ENCODE peak calls at places on chromosomes 6 and 20, in six cellular contexts. One of them, this sample, is unnamed.

GRCh38 chr20:41058007-41058673 is 29.5 kb downstream of the TOP1 start:
- DNase-seq in prostate gland: no peak
- DNase-seq in IMR-90: peak
- DNase-seq in adrenal gland: no peak
- DNase-seq in breast epithelium: no peak
- DNase-seq in lower leg skin: no peak
- DNase-seq in this sample: peak

GRCh38 chr20:20095114-20095872 is 43.0 kb downstream of the CFAP61 start:
- DNase-seq in IMR-90: no peak
- DNase-seq in breast epithelium: no peak
- DNase-seq in lower leg skin: no peak
- DNase-seq in prostate gland: no peak
- DNase-seq in adrenal gland: no peak
- DNase-seq in this sample: no peak

GRCh38 chr20:34064286-34064685 is 47.8 kb downstream of the EIF2S2 start:
- DNase-seq in adrenal gland: no peak
- DNase-seq in breast epithelium: no peak
- DNase-seq in prostate gland: no peak
- DNase-seq in lower leg skin: no peak
- DNase-seq in IMR-90: no peak
- DNase-seq in this sample: no peak

GRCh38 chr6:10528170-10528981 is 7.2 kb downstream of the GCNT2 start:
- DNase-seq in IMR-90: peak
- DNase-seq in lower leg skin: peak
- DNase-seq in breast epithelium: no peak
- DNase-seq in prostate gland: peak
- DNase-seq in adrenal gland: no peak
- DNase-seq in this sample: peak

GRCh38 chr6:23176883-23177282 is 607.5 kb downstream of the HDGFL1 start:
- DNase-seq in adrenal gland: no peak
- DNase-seq in IMR-90: no peak
- DNase-seq in breast epithelium: no peak
- DNase-seq in lower leg skin: no peak
- DNase-seq in prostate gland: no peak
- DNase-seq in this sample: no peak

GRCh38 chr6:1820165-1820564 is 210.4 kb downstream of the FOXC1 start:
- DNase-seq in breast epithelium: no peak
- DNase-seq in lower leg skin: no peak
- DNase-seq in IMR-90: peak
- DNase-seq in adrenal gland: no peak
- DNase-seq in prostate gland: no peak
- DNase-seq in this sample: no peak

GRCh38 chr20:37945034-37945660 is 42.2 kb downstream of the VSTM2L start:
- DNase-seq in IMR-90: no peak
- DNase-seq in prostate gland: no peak
- DNase-seq in lower leg skin: peak
- DNase-seq in breast epithelium: no peak
- DNase-seq in adrenal gland: no peak
- DNase-seq in this sample: peak

GRCh38 chr6:143531720-143532504 is 20.4 kb upstream of the FUCA2 start:
- DNase-seq in breast epithelium: no peak
- DNase-seq in IMR-90: no peak
- DNase-seq in lower leg skin: no peak
- DNase-seq in prostate gland: no peak
- DNase-seq in adrenal gland: no peak
- DNase-seq in this sample: no peak

GRCh38 chr6:12182676-12183075 is 107.5 kb upstream of the EDN1 start:
- DNase-seq in IMR-90: peak
- DNase-seq in breast epithelium: no peak
- DNase-seq in lower leg skin: no peak
- DNase-seq in adrenal gland: no peak
- DNase-seq in prostate gland: no peak
- DNase-seq in this sample: no peak

GRCh38 chr6:42177514-42178364 is 4.6 kb downstream of the GUCA1A start:
- DNase-seq in IMR-90: no peak
- DNase-seq in breast epithelium: no peak
- DNase-seq in adrenal gland: no peak
- DNase-seq in lower leg skin: no peak
- DNase-seq in prostate gland: no peak
- DNase-seq in this sample: no peak

GRCh38 chr6:16762265-16762546 is 946 bp upstream of the ATXN1 start:
- DNase-seq in breast epithelium: no peak
- DNase-seq in adrenal gland: no peak
- DNase-seq in IMR-90: no peak
- DNase-seq in prostate gland: no peak
- DNase-seq in lower leg skin: no peak
- DNase-seq in this sample: no peak

GRCh38 chr6:168083142-168083885 is 4.3 kb upstream of the FRMD1 start:
- DNase-seq in lower leg skin: no peak
- DNase-seq in IMR-90: no peak
- DNase-seq in prostate gland: no peak
- DNase-seq in adrenal gland: no peak
- DNase-seq in breast epithelium: no peak
- DNase-seq in this sample: no peak

GRCh38 chr6:166025149-166025898 is 142.3 kb downstream of the TBXT start:
- DNase-seq in lower leg skin: no peak
- DNase-seq in adrenal gland: no peak
- DNase-seq in breast epithelium: no peak
- DNase-seq in IMR-90: peak
- DNase-seq in prostate gland: no peak
- DNase-seq in this sample: no peak

GRCh38 chr6:1593286-1593957 is 16.3 kb upstream of the FOXC1 start:
- DNase-seq in lower leg skin: peak
- DNase-seq in prostate gland: no peak
- DNase-seq in breast epithelium: peak
- DNase-seq in IMR-90: no peak
- DNase-seq in adrenal gland: no peak
- DNase-seq in this sample: no peak

GRCh38 chr6:33716379-33716778 is 4.9 kb upstream of the UQCC2 start:
- DNase-seq in lower leg skin: no peak
- DNase-seq in prostate gland: no peak
- DNase-seq in adrenal gland: no peak
- DNase-seq in breast epithelium: no peak
- DNase-seq in IMR-90: no peak
- DNase-seq in this sample: no peak

GRCh38 chr6:9581155-9581554 is 833.7 kb downstream of the TFAP2A start:
- DNase-seq in adrenal gland: no peak
- DNase-seq in breast epithelium: no peak
- DNase-seq in prostate gland: no peak
- DNase-seq in lower leg skin: no peak
- DNase-seq in IMR-90: no peak
- DNase-seq in this sample: no peak

GRCh38 chr6:122609881-122610689 is at the start of gene PKIB:
- DNase-seq in lower leg skin: peak
- DNase-seq in adrenal gland: peak
- DNase-seq in breast epithelium: peak
- DNase-seq in prostate gland: peak
- DNase-seq in IMR-90: peak
- DNase-seq in this sample: peak

GRCh38 chr6:89483111-89483720 is 50.3 kb downstream of the ANKRD6 start:
- DNase-seq in IMR-90: no peak
- DNase-seq in adrenal gland: peak
- DNase-seq in prostate gland: no peak
- DNase-seq in lower leg skin: no peak
- DNase-seq in breast epithelium: no peak
- DNase-seq in this sample: no peak

GRCh38 chr6:107668826-107669474 is 155.2 kb downstream of the SCML4 start:
- DNase-seq in IMR-90: no peak
- DNase-seq in lower leg skin: no peak
- DNase-seq in breast epithelium: no peak
- DNase-seq in adrenal gland: no peak
- DNase-seq in prostate gland: no peak
- DNase-seq in this sample: no peak

GRCh38 chr6:12760911-12761310 is 44.3 kb downstream of the PHACTR1 start:
- DNase-seq in adrenal gland: no peak
- DNase-seq in prostate gland: no peak
- DNase-seq in IMR-90: no peak
- DNase-seq in breast epithelium: no peak
- DNase-seq in lower leg skin: no peak
- DNase-seq in this sample: no peak

GRCh38 chr6:158416841-158417759 is 104.8 kb downstream of the TULP4 start:
- DNase-seq in adrenal gland: no peak
- DNase-seq in IMR-90: peak
- DNase-seq in prostate gland: no peak
- DNase-seq in lower leg skin: no peak
- DNase-seq in breast epithelium: no peak
- DNase-seq in this sample: no peak

GRCh38 chr6:32970413-32971244 is 2.2 kb downstream of the BRD2 start:
- DNase-seq in lower leg skin: peak
- DNase-seq in prostate gland: peak
- DNase-seq in IMR-90: peak
- DNase-seq in breast epithelium: peak
- DNase-seq in adrenal gland: peak
- DNase-seq in this sample: peak

GRCh38 chr6:87789198-87789899 is 87.3 kb upstream of the AKIRIN2 start:
- DNase-seq in adrenal gland: peak
- DNase-seq in lower leg skin: no peak
- DNase-seq in breast epithelium: peak
- DNase-seq in prostate gland: no peak
- DNase-seq in IMR-90: peak
- DNase-seq in this sample: peak

GRCh38 chr6:24060982-24061754 is 64.8 kb upstream of the NRSN1 start:
- DNase-seq in lower leg skin: no peak
- DNase-seq in IMR-90: no peak
- DNase-seq in breast epithelium: no peak
- DNase-seq in adrenal gland: no peak
- DNase-seq in prostate gland: no peak
- DNase-seq in this sample: no peak

DNA sequence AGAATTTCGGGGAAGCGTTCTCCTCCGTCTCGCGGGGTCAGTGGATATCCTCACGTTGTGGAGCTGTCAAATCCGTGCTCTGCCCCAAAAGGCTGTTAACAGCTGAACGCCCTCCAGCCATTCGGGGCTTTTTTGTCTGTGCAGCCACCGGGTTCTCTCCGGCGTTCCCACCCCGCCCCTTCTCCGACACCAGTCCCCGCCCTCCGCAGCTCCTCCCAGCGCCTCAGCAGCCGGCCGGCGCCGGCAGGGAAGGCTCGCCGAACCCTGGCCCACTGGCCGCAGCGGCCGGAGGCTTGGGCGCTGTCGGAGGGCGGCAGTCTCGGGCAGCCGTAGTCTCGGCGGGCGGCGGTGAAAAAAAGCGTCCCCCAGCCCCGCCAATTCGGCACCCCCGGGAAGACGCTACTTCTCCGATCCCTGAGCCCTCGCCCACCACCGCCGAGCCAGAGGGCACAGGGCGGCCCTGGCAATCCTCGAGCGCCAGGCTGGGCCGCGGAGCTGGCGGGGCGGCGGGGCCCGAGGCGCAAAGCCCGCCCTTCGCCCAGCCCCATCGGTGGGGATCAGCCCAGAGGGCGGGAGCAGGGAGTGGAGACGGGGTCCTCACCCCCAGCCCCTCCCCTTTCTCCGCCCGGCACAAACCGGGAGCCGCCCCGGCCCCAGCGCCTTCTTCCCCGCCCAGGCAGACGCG is at the start of gene SESN1:
- DNase-seq in lower leg skin: peak
- DNase-seq in adrenal gland: peak
- DNase-seq in breast epithelium: peak
- DNase-seq in IMR-90: peak
- DNase-seq in prostate gland: peak
- DNase-seq in this sample: peak
- TF ChIP-seq POLR2A in lower leg skin: no peak
- TF ChIP-seq POLR2A in adrenal gland: peak
- TF ChIP-seq POLR2A in breast epithelium: peak
- TF ChIP-seq POLR2A in IMR-90: peak
- TF ChIP-seq POLR2A in prostate gland: peak
- TF ChIP-seq POLR2A in this sample: no peak

DNA sequence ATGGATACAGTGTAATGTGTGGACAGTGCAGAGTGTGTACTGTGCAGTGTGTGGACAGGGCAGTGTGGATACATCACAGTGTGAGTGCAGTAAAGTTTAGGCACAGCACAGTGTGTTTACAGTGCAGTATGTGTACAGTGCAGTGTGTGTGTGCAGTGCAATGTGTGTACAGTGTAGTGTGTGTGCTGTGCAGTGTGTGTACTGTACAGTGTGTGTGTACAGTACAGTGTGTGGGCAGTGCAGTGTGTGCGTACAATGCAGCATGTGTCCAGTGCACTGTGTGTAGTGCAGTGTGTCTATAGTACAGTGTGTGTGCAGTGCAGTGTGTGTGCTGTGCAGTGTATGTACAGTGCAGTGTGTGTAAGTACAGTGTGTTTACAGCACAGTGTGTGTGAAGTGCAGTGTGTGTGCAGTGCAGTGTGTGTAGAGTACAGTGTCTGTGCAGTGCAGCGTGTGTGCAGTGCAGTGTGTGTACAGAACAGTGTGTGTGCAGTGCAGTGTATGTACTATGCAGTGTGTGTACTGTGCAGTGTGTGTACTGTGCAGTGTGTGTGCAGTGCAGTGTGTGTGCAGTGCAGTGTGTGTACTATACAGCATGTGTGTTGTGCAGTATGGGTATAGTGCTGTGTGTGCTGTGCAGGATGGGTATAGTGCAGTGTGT is 385.2 kb downstream of the KIF16B start:
- DNase-seq in lower leg skin: no peak
- DNase-seq in prostate gland: no peak
- DNase-seq in breast epithelium: no peak
- DNase-seq in adrenal gland: no peak
- DNase-seq in IMR-90: no peak
- DNase-seq in this sample: no peak
- TF ChIP-seq POLR2A in lower leg skin: no peak
- TF ChIP-seq POLR2A in prostate gland: no peak
- TF ChIP-seq POLR2A in breast epithelium: no peak
- TF ChIP-seq POLR2A in adrenal gland: no peak
- TF ChIP-seq POLR2A in IMR-90: no peak
- TF ChIP-seq POLR2A in this sample: no peak

DNA sequence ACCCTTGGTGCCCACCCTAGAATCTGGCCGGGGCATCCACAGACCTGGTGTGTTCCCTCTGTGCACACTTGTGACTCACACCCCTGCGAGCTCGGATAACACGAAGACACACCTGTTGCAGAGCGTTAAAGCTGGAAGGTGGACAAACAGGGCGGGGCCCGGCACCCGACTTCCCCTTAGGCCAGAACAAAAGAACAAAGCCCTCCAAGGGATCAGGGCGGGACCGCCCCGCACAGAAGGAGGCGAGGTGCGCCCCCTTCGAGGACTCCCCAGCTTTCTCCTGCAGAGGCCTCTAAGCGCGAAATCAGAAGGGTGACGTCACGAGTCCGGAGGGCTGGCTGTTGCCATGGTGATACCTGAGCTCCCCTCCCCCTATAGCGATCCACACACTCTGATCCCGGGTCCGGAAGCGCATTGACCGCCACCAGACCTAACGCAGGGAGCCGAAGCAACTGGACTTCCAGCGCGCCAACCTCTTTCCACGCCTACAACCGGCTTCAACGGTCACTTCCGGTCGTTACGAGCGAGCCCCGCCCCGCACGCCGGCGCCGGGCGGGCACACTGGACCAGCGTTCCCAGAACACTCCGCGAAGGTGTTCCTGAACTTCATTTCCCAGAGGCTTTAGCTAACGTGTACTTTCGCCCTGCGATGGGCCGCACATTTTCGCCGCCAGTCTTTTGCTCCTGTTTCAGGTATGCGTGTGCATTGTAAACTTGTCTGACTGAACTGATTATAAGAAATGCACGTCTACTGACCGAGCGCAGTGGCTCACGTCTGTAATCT is at the start of gene ZNF184:
- DNase-seq in breast epithelium: peak
- DNase-seq in IMR-90: peak
- DNase-seq in lower leg skin: peak
- DNase-seq in adrenal gland: peak
- DNase-seq in prostate gland: peak
- DNase-seq in this sample: peak
- TF ChIP-seq POLR2A in breast epithelium: peak
- TF ChIP-seq POLR2A in IMR-90: peak
- TF ChIP-seq POLR2A in lower leg skin: no peak
- TF ChIP-seq POLR2A in adrenal gland: peak
- TF ChIP-seq POLR2A in prostate gland: peak
- TF ChIP-seq POLR2A in this sample: peak

GRCh38 chr6:137811121-137811911 is 55.7 kb upstream of the TNFAIP3 start:
- DNase-seq in adrenal gland: peak
- DNase-seq in IMR-90: peak
- DNase-seq in prostate gland: peak
- DNase-seq in breast epithelium: peak
- DNase-seq in lower leg skin: peak
- DNase-seq in this sample: no peak
- TF ChIP-seq POLR2A in adrenal gland: peak
- TF ChIP-seq POLR2A in IMR-90: no peak
- TF ChIP-seq POLR2A in prostate gland: no peak
- TF ChIP-seq POLR2A in breast epithelium: no peak
- TF ChIP-seq POLR2A in lower leg skin: no peak
- TF ChIP-seq POLR2A in this sample: no peak

This sample was measured in upper lobe of left lung.